ENCODE peak calls at places on chromosomes 7 and 10, in eight cellular contexts. L, V, P, R, Y, S, N and C are unnamed samples.

GRCh38 chr7:26620352-26620751 is 244.0 kb downstream of the SKAP2 start:
- DNase-seq in L (no peak), N (no peak), S (no peak), V (no peak), R (no peak), Y (peak), P (no peak), C (peak)

GRCh38 chr7:271266-272107 is 18.5 kb upstream of the FOXL3 start:
- DNase-seq in N (no peak), S (no peak), P (peak), R (peak), L (no peak), Y (no peak), V (no peak), C (no peak)

GRCh38 chr7:107009846-107010203 is 34.7 kb upstream of the PRKAR2B start:
- DNase-seq in N (no peak), L (no peak), V (no peak), Y (no peak), P (no peak), S (no peak), R (no peak), C (no peak)

GRCh38 chr7:77651544-77652162 is 44.6 kb upstream of the RSBN1L start:
- DNase-seq in N (peak), Y (peak), L (peak), V (peak), R (no peak), S (peak), P (peak), C (peak)

GRCh38 chr10:47164800-47165128 is 135.2 kb upstream of the GDF10 start:
- DNase-seq in N (no peak), P (no peak), L (no peak), S (no peak), Y (no peak), R (no peak), V (no peak), C (peak)

GRCh38 chr10:76779163-76779820 is 858.3 kb downstream of the KCNMA1 start:
- DNase-seq in L (no peak), R (no peak), V (no peak), S (no peak), P (peak), N (no peak), Y (peak), C (peak)

GRCh38 chr10:104045151-104046089 is 40.3 kb downstream of the COL17A1 start:
- DNase-seq in R (no peak), P (peak), V (no peak), Y (peak), L (no peak), S (peak), N (no peak), C (peak)

GRCh38 chr10:123583639-123584418 is 82.3 kb upstream of the GPR26 start:
- DNase-seq in S (peak), N (no peak), L (no peak), R (peak), Y (peak), P (peak), V (peak), C (peak)

GRCh38 chr7:75968012-75968411 is 26.4 kb downstream of the TMEM120A start:
- DNase-seq in V (no peak), S (no peak), R (peak), L (no peak), N (no peak), P (no peak), Y (no peak), C (no peak)

GRCh38 chr7:158402471-158402870 is 185.2 kb downstream of the PTPRN2 start:
- DNase-seq in S (no peak), P (no peak), R (no peak), Y (no peak), V (no peak), N (no peak), L (no peak), C (no peak)

GRCh38 chr7:129095258-129095657 is 40.3 kb upstream of the TNPO3 start:
- DNase-seq in R (no peak), Y (no peak), N (peak), L (no peak), V (no peak), P (no peak), S (peak), C (no peak)

GRCh38 chr7:20350996-20351692 is 20.4 kb downstream of the ITGB8 start:
- DNase-seq in V (no peak), S (no peak), N (no peak), R (no peak), L (no peak), P (no peak), Y (no peak), C (no peak)

GRCh38 chr10:6694447-6695155 is 114.5 kb upstream of the PRKCQ start:
- DNase-seq in L (no peak), V (no peak), R (no peak), P (peak), S (no peak), Y (peak), N (no peak), C (peak)

GRCh38 chr7:85396676-85397075 is 209.8 kb upstream of the SEMA3D start:
- DNase-seq in L (no peak), V (no peak), P (no peak), Y (no peak), R (no peak), S (no peak), N (no peak), C (no peak)

GRCh38 chr10:101839421-101840063 is 4.1 kb downstream of the KCNIP2 start:
- DNase-seq in P (no peak), L (peak), S (peak), R (peak), Y (peak), V (peak), N (peak), C (peak)

GRCh38 chr7:103912906-103913610 is 76.4 kb downstream of the RELN start:
- DNase-seq in L (no peak), Y (no peak), P (no peak), S (no peak), V (no peak), N (no peak), R (no peak), C (peak)

GRCh38 chr7:15446280-15446679 is 115.5 kb downstream of the AGMO start:
- DNase-seq in V (no peak), R (no peak), S (no peak), N (no peak), Y (peak), P (peak), L (no peak), C (no peak)

GRCh38 chr7:79137942-79138341 is 315.5 kb downstream of the MAGI2 start:
- DNase-seq in L (no peak), V (no peak), S (no peak), R (no peak), N (no peak), Y (peak), P (peak), C (peak)

GRCh38 chr10:26946103-26946907 is 85.5 kb upstream of the ABI1 start:
- DNase-seq in Y (no peak), V (no peak), N (no peak), R (peak), S (peak), P (no peak), L (no peak), C (no peak)

GRCh38 chr10:51073461-51074237 is 638 bp upstream of the PRKG1 start:
- DNase-seq in S (no peak), R (peak), P (peak), V (peak), L (no peak), Y (no peak), N (no peak), C (peak)

GRCh38 chr7:77253151-77253550 is 53.5 kb upstream of the FGL2 start:
- DNase-seq in L (no peak), R (no peak), S (no peak), N (no peak), Y (no peak), P (no peak), V (no peak), C (no peak)

GRCh38 chr10:61642692-61643091 is 20.0 kb upstream of the CABCOCO1 start:
- DNase-seq in L (no peak), S (no peak), P (peak), N (no peak), R (no peak), V (no peak), Y (peak), C (peak)

GRCh38 chr7:12212051-12212485 is 974 bp downstream of the TMEM106B start:
- DNase-seq in S (peak), P (no peak), N (no peak), V (no peak), Y (peak), R (no peak), L (no peak), C (peak)

GRCh38 chr10:132918617-132919373 is 23.6 kb downstream of the CFAP46 start:
- DNase-seq in L (peak), R (peak), P (no peak), Y (no peak), S (no peak), N (no peak), V (no peak), C (no peak)

GRCh38 chr7:874036-874749 is 2.2 kb upstream of the GET4 start:
- DNase-seq in V (no peak), Y (no peak), P (no peak), R (no peak), N (no peak), S (no peak), L (no peak), C (no peak)

GRCh38 chr7:86904949-86905834 is 154.3 kb downstream of the ELAPOR2 start:
- DNase-seq in V (no peak), Y (peak), L (no peak), R (no peak), S (peak), N (no peak), P (peak), C (peak)

GRCh38 chr7:28808786-28809533 is 149.2 kb downstream of the TRIL start:
- DNase-seq in L (no peak), N (no peak), Y (peak), V (peak), S (no peak), P (peak), R (peak), C (peak)